ENCODE peak calls at places on chromosomes 11 and 22, in seven cellular contexts. W is AG09309; V is CD8-positive, alpha-beta memory T cell; G is HCT116; P is cardiac muscle cell; B is AG04450; Z is neuronal stem cell. R is an unnamed sample.

GRCh38 chr22:20576445-20576816 is 69.0 kb downstream of the MED15 start:
- DNase-seq in W (no peak), V (no peak), G (no peak), P (no peak), B (no peak), Z (no peak), R (no peak)

GRCh38 chr11:2947744-2948143 is 18.5 kb upstream of the PHLDA2 start:
- DNase-seq in W (no peak), V (no peak), G (no peak), P (no peak), B (no peak), Z (no peak), R (no peak)

GRCh38 chr11:15170698-15171097 is 56.0 kb downstream of the INSC start:
- DNase-seq in W (no peak), V (no peak), G (no peak), P (no peak), B (no peak), Z (no peak), R (no peak)

GRCh38 chr11:68956142-68956541 is 24.6 kb downstream of the MRGPRD start:
- DNase-seq in W (no peak), V (peak), G (no peak), P (no peak), B (no peak), Z (no peak), R (no peak)

GRCh38 chr22:23219787-23220484 is 39.6 kb downstream of the BCR start:
- DNase-seq in W (no peak), V (no peak), G (no peak), P (peak), B (no peak), Z (no peak), R (no peak)

GRCh38 chr22:44668886-44669724 is 32.9 kb upstream of the PRR5 start:
- DNase-seq in W (no peak), V (no peak), G (no peak), P (no peak), B (no peak), Z (no peak), R (no peak)

GRCh38 chr11:93032580-93032979 is 63.1 kb downstream of the MTNR1B start:
- DNase-seq in W (no peak), V (no peak), G (no peak), P (no peak), B (no peak), Z (no peak), R (no peak)

GRCh38 chr11:33930317-33931021 is 38.6 kb upstream of the LMO2 start:
- DNase-seq in W (no peak), V (no peak), G (no peak), P (peak), B (no peak), Z (no peak), R (no peak)

GRCh38 chr11:58926695-58927094 is 12.6 kb upstream of the GLYATL1 start:
- DNase-seq in W (peak), V (no peak), G (no peak), P (peak), B (peak), Z (no peak), R (no peak)

GRCh38 chr11:89495951-89496350 is 4.8 kb upstream of the NOX4 start:
- DNase-seq in W (peak), V (no peak), G (no peak), P (peak), B (peak), Z (peak), R (peak)

GRCh38 chr11:78691215-78691614 is 116.6 kb upstream of the NARS2 start:
- DNase-seq in W (no peak), V (no peak), G (no peak), P (no peak), B (no peak), Z (no peak), R (no peak)

GRCh38 chr22:42270512-42271190 is at the start of gene TCF20:
- DNase-seq in W (no peak), V (peak), G (peak), P (peak), B (no peak), Z (peak), R (peak)

GRCh38 chr11:76524919-76525318 is 80.1 kb downstream of the EMSY start:
- DNase-seq in W (peak), V (no peak), G (peak), P (peak), B (no peak), Z (no peak), R (peak)

GRCh38 chr11:93626038-93626437 is 35.4 kb upstream of the CEP295 start:
- DNase-seq in W (no peak), V (no peak), G (no peak), P (no peak), B (no peak), Z (no peak), R (no peak)

GRCh38 chr11:64223001-64223651 is 2.9 kb downstream of the TRPT1 start:
- DNase-seq in W (no peak), V (no peak), G (no peak), P (no peak), B (no peak), Z (no peak), R (no peak)

GRCh38 chr11:94376841-94377240 is 24.4 kb downstream of the GPR83 start:
- DNase-seq in W (no peak), V (no peak), G (no peak), P (no peak), B (no peak), Z (no peak), R (no peak)

GRCh38 chr11:66676931-66677598 is 622 bp downstream of the RBM4B start:
- DNase-seq in W (no peak), V (no peak), G (no peak), P (peak), B (no peak), Z (no peak), R (no peak)

GRCh38 chr11:66677599-66678375 is at the start of gene RBM4B:
- DNase-seq in W (peak), V (peak), G (peak), P (peak), B (peak), Z (peak), R (peak)

GRCh38 chr11:66680966-66681645 is 3.4 kb upstream of the RBM4B start:
- DNase-seq in W (no peak), V (no peak), G (no peak), P (no peak), B (no peak), Z (no peak), R (no peak)

GRCh38 chr11:66674964-66675602 is 2.6 kb downstream of the RBM4B start:
- DNase-seq in W (no peak), V (no peak), G (no peak), P (no peak), B (no peak), Z (no peak), R (no peak)

DNA sequence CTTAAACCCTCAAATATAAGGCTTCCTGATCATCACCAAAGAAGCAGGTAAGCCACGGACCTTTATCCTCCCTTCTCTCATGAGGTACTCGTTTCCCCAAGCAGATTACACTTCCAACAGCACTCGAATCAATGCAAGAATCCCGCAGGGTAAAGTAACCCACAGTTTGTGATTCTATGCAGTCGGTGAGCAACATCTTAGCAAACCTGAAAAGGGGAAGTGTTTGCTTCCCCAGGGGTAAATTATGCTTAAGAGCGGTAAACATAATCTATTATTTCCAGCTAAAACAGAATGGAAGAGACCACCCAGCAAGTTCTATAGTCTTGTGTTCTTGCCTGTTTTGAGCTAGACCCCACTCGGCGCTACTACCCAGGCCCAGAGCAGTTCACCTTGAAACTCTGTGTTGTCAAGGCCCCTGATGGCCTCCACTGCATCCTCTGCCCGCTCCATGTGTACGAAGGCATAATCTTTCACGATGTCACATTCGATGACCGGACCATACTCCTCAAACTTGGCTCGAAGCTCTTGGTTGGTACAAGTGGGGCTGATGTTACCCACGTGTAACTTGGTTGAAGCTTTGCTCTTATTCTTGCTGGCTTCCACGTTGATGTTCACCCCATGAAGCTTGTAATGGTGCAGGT is 1.3 kb downstream of the RBM4B start:
- DNase-seq in W (no peak), V (no peak), G (no peak), P (no peak), B (no peak), Z (no peak), R (no peak)
- H3K4me3 ChIP-seq in W (no peak), V (peak), G (peak), P (peak), B (peak), Z (no peak), R (peak)

GRCh38 chr11:1869427-1870325 is 16.8 kb downstream of the LSP1 start:
- DNase-seq in W (no peak), V (no peak), G (no peak), P (no peak), B (no peak), Z (no peak), R (no peak)

GRCh38 chr11:1868636-1869291 is 15.9 kb downstream of the LSP1 start:
- DNase-seq in W (no peak), V (no peak), G (no peak), P (no peak), B (no peak), Z (no peak), R (no peak)

GRCh38 chr11:1867381-1867780 is 14.5 kb downstream of the LSP1 start:
- DNase-seq in W (no peak), V (no peak), G (no peak), P (no peak), B (no peak), Z (no peak), R (no peak)

GRCh38 chr11:1866776-1867175 is 13.9 kb downstream of the LSP1 start:
- DNase-seq in W (no peak), V (no peak), G (no peak), P (no peak), B (no peak), Z (no peak), R (no peak)

DNA sequence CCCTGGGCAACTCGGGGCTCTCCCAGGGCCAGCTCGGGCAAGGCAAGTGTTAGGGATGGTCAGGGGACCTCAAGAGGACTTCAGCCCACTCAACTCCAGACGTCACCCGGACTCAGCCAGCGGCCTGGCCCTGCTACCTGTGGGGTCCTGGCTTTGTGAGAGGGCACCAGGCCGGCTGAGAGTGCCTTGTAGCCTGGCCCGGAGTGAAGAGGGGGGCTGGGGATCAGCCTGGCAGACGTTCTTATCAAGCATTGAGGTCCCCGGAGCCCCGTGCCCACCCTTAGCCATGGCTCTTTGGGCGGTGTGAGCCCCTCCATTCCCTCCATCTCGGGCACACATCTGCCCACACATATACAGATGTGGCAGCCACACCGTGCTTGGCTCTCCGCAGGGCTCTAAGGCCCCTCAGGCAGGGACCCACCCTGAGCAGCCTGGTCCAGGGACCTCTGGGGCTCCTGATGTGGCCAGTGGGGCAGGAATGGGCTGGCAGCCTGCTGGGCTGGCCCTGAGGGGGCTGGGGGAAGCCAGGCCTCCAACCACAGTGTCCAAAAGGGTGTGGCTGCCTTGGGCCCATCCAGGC is 15.3 kb downstream of the LSP1 start:
- DNase-seq in W (no peak), V (no peak), G (no peak), P (no peak), B (no peak), Z (no peak), R (no peak)
- H3K4me3 ChIP-seq in W (no peak), V (no peak), G (no peak), P (no peak), B (no peak), Z (no peak), R (no peak)

DNA sequence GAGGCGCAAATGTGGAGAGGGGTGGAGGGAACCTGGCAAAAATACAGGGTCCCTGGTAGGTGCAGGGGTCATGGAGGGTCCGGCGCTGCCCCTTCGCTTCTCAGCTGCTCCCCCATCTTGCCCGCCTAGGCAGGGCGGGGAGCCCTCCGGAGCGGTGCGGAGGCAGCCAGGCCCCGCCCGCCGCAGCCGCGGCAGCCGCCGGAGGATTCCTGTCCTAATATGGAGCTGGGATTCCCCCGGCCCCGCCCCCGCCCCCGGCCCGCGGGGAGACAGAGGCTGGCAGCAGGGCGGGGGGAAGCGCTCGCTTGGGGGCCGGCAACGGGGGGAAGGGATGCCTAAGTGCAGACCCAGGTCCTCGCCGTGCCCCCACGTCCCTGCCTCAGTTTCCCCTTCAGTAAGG is 1.0 kb upstream of the NPAS4 start:
- DNase-seq in W (no peak), V (no peak), G (no peak), P (no peak), B (no peak), Z (no peak), R (no peak)
- H3K4me3 ChIP-seq in W (no peak), V (no peak), G (no peak), P (peak), B (no peak), Z (no peak), R (no peak)

GRCh38 chr22:30400159-30400558 is 3.3 kb downstream of the SEC14L2 start:
- DNase-seq in W (no peak), V (no peak), G (no peak), P (no peak), B (no peak), Z (no peak), R (no peak)
- H3K4me3 ChIP-seq in W (no peak), V (no peak), G (no peak), P (no peak), B (no peak), Z (no peak), R (no peak)

DNA sequence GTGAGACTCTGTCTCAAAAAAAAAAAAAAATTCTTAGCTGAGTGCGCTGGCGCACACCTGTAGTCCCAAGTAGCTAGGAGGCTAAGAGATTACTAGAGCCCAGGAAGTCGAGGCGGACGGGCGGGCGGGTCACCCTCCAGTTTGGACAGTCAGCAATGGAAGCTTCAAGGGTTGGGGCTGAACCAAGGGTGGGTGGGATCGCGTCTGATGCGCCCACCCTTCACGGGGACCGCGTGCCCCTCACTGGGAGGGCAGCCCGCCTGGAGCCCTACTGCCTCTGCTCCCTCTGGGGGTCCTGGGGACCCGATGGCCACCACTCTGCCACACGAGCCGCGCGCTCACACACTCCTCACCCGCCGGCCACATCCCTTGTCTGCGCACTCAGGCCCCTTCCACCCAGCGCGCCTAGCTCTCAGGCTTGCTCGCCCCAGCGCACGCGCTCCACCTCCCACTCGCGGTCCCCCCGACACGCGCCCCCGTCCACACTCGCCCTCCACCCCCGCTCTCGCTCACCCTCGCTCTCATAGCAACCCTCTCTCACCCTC is 494 bp downstream of the CHID1 start:
- DNase-seq in W (no peak), V (peak), G (no peak), P (peak), B (no peak), Z (no peak), R (no peak)
- H3K4me3 ChIP-seq in W (peak), V (peak), G (peak), P (peak), B (peak), Z (peak), R (peak)

DNA sequence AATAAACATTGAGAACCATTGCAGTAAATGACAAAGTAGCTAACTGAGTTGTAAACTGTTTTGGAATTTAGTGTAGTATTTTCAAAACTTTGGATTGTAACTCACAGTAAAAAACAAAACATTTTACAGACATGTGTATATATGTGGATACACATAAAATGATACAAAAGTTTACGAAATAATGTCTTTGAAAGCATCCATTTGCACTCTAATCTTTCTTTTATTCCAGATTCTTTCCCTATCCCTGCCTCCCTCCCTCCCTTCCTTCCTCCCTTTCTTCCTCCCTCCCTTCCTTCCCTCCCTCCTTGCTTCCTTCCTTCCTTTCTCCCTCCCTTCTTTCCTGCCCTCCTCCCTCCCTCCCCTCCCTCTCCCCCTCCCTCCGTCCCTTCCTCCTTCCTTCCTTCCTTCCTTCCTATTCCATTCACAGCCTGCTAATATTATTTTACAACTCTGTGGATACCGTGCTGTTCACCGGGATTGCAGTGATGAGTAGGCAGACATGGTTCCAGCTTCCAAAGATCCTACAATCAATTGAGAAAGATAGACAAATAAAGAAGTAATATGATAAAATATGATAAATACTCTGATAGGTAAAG is 3.5 kb downstream of the RRM1 start:
- DNase-seq in W (no peak), V (no peak), G (no peak), P (no peak), B (no peak), Z (no peak), R (no peak)
- H3K4me3 ChIP-seq in W (no peak), V (no peak), G (no peak), P (no peak), B (no peak), Z (no peak), R (no peak)

DNA sequence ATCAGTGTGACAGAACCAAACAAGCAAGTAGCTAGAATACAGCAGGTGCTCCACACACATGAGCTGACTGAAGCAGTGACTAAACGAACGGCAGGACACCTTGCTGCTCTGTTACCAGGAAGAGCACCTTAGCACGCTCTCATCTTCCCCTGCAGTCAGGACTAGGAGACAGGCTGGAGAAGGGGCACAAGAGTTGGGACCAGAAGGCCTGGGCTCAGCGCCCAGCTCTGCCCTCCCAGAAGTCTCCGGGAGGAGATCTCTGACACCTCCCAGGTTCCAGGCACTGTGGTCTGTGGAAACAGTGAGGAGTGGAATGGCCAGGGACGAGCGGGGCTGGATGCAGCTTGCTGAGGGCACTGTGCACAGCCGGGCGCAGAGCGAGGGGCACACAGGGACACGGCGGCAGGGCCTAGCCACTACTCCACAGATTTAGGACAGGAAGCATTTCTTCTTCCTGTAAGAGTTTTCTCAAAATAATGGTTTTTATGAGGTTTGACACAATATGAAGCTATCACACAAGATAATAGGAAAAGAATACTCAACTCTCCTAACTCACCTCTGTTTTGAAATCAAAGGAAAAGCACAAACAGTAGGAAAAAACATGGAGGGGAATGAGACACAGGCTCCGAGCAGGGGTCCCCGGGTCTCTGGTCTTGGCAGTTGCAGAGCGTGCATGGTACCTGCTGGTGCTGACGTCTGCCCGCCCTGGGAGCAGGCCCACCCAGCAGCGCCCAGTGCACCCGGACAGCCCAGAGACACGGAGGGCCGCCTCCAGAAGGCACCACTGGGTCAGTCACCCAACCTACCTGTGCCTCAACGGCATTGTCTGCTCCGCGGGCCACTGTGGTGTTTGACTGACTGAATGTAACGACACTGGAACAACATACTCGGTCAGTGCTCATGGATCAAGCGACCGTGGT is 67.6 kb downstream of the NCAPD3 start:
- DNase-seq in W (no peak), V (no peak), G (no peak), P (no peak), B (no peak), Z (no peak), R (no peak)
- H3K4me3 ChIP-seq in W (no peak), V (no peak), G (no peak), P (no peak), B (no peak), Z (no peak), R (no peak)